ENCODE peak calls at places on chromosomes 2 and 18, in six cellular contexts. One of them, this sample, is unnamed.

GRCh38 chr2:28606986-28607441 is 111.2 kb downstream of the PLB1 start:
- DNase-seq in Panc1: no peak
- DNase-seq in HL-60: no peak
- DNase-seq in brain microvascular endothelial cell: no peak
- DNase-seq in thoracic aorta: no peak
- DNase-seq in HCT116: no peak
- DNase-seq in this sample: no peak

GRCh38 chr2:233414273-233414654 is 60.0 kb downstream of the DGKD start:
- DNase-seq in Panc1: no peak
- DNase-seq in HL-60: no peak
- DNase-seq in brain microvascular endothelial cell: no peak
- DNase-seq in thoracic aorta: no peak
- DNase-seq in HCT116: peak
- DNase-seq in this sample: no peak

GRCh38 chr2:38605298-38605830 is 2.6 kb upstream of the HNRNPLL start:
- DNase-seq in Panc1: no peak
- DNase-seq in HL-60: no peak
- DNase-seq in brain microvascular endothelial cell: no peak
- DNase-seq in thoracic aorta: no peak
- DNase-seq in HCT116: no peak
- DNase-seq in this sample: no peak

GRCh38 chr2:203394519-203395227 is 66.5 kb downstream of the ABI2 start:
- DNase-seq in Panc1: no peak
- DNase-seq in HL-60: no peak
- DNase-seq in brain microvascular endothelial cell: no peak
- DNase-seq in thoracic aorta: no peak
- DNase-seq in HCT116: no peak
- DNase-seq in this sample: no peak

GRCh38 chr2:73993376-73993775 is 8.7 kb downstream of the TET3 start:
- DNase-seq in Panc1: no peak
- DNase-seq in HL-60: no peak
- DNase-seq in brain microvascular endothelial cell: no peak
- DNase-seq in thoracic aorta: no peak
- DNase-seq in HCT116: no peak
- DNase-seq in this sample: no peak

GRCh38 chr18:73118121-73118816 is 250.5 kb upstream of the NETO1 start:
- DNase-seq in Panc1: no peak
- DNase-seq in HL-60: no peak
- DNase-seq in brain microvascular endothelial cell: no peak
- DNase-seq in thoracic aorta: no peak
- DNase-seq in HCT116: no peak
- DNase-seq in this sample: peak

GRCh38 chr2:216414772-216415319 is 2.6 kb downstream of the SMARCAL1 start:
- DNase-seq in Panc1: no peak
- DNase-seq in HL-60: no peak
- DNase-seq in brain microvascular endothelial cell: no peak
- DNase-seq in thoracic aorta: no peak
- DNase-seq in HCT116: no peak
- DNase-seq in this sample: no peak

GRCh38 chr18:46174317-46175039 is 70.3 kb downstream of the HAUS1 start:
- DNase-seq in Panc1: no peak
- DNase-seq in HL-60: no peak
- DNase-seq in brain microvascular endothelial cell: peak
- DNase-seq in thoracic aorta: no peak
- DNase-seq in HCT116: no peak
- DNase-seq in this sample: peak

GRCh38 chr2:112674229-112674628 is 28.5 kb downstream of the SLC20A1 start:
- DNase-seq in Panc1: no peak
- DNase-seq in HL-60: peak
- DNase-seq in brain microvascular endothelial cell: no peak
- DNase-seq in thoracic aorta: peak
- DNase-seq in HCT116: no peak
- DNase-seq in this sample: no peak

GRCh38 chr18:64019922-64020756 is 50.3 kb downstream of the SERPINB8 start:
- DNase-seq in Panc1: no peak
- DNase-seq in HL-60: no peak
- DNase-seq in brain microvascular endothelial cell: no peak
- DNase-seq in thoracic aorta: no peak
- DNase-seq in HCT116: no peak
- DNase-seq in this sample: no peak

GRCh38 chr18:8890957-8891464 is 185.7 kb downstream of the MTCL1 start:
- DNase-seq in Panc1: peak
- DNase-seq in HL-60: no peak
- DNase-seq in brain microvascular endothelial cell: peak
- DNase-seq in thoracic aorta: no peak
- DNase-seq in HCT116: peak
- DNase-seq in this sample: peak

GRCh38 chr2:67036446-67036845 is 360.7 kb upstream of the ETAA1 start:
- DNase-seq in Panc1: no peak
- DNase-seq in HL-60: no peak
- DNase-seq in brain microvascular endothelial cell: no peak
- DNase-seq in thoracic aorta: no peak
- DNase-seq in HCT116: no peak
- DNase-seq in this sample: peak

GRCh38 chr18:13612111-13612997 is 114.0 kb downstream of the FAM210A start:
- DNase-seq in Panc1: no peak
- DNase-seq in HL-60: peak
- DNase-seq in brain microvascular endothelial cell: no peak
- DNase-seq in thoracic aorta: no peak
- DNase-seq in HCT116: no peak
- DNase-seq in this sample: no peak

GRCh38 chr2:153519260-153519875 is 40.8 kb upstream of the RPRM start:
- DNase-seq in Panc1: no peak
- DNase-seq in HL-60: no peak
- DNase-seq in brain microvascular endothelial cell: peak
- DNase-seq in thoracic aorta: no peak
- DNase-seq in HCT116: peak
- DNase-seq in this sample: peak

GRCh38 chr2:186347472-186347871 is 138.6 kb upstream of the ZC3H15 start:
- DNase-seq in Panc1: no peak
- DNase-seq in HL-60: no peak
- DNase-seq in brain microvascular endothelial cell: peak
- DNase-seq in thoracic aorta: no peak
- DNase-seq in HCT116: no peak
- DNase-seq in this sample: no peak

GRCh38 chr2:239177325-239177724 is 223.5 kb downstream of the HDAC4 start:
- DNase-seq in Panc1: no peak
- DNase-seq in HL-60: no peak
- DNase-seq in brain microvascular endothelial cell: no peak
- DNase-seq in thoracic aorta: no peak
- DNase-seq in HCT116: no peak
- DNase-seq in this sample: no peak

GRCh38 chr2:198127627-198128026 is 323.2 kb downstream of the PLCL1 start:
- DNase-seq in Panc1: peak
- DNase-seq in HL-60: peak
- DNase-seq in brain microvascular endothelial cell: peak
- DNase-seq in thoracic aorta: no peak
- DNase-seq in HCT116: peak
- DNase-seq in this sample: peak

GRCh38 chr18:59779979-59780378 is 82.8 kb upstream of the CCBE1 start:
- DNase-seq in Panc1: no peak
- DNase-seq in HL-60: no peak
- DNase-seq in brain microvascular endothelial cell: peak
- DNase-seq in thoracic aorta: no peak
- DNase-seq in HCT116: no peak
- DNase-seq in this sample: peak

GRCh38 chr2:54617409-54617808 is 106.1 kb upstream of the EML6 start:
- DNase-seq in Panc1: no peak
- DNase-seq in HL-60: no peak
- DNase-seq in brain microvascular endothelial cell: no peak
- DNase-seq in thoracic aorta: no peak
- DNase-seq in HCT116: no peak
- DNase-seq in this sample: no peak

GRCh38 chr2:223779877-223780276 is 57.5 kb downstream of the AP1S3 start:
- DNase-seq in Panc1: no peak
- DNase-seq in HL-60: no peak
- DNase-seq in brain microvascular endothelial cell: peak
- DNase-seq in thoracic aorta: no peak
- DNase-seq in HCT116: peak
- DNase-seq in this sample: no peak

GRCh38 chr2:156147594-156148330 is 184.8 kb downstream of the NR4A2 start:
- DNase-seq in Panc1: no peak
- DNase-seq in HL-60: no peak
- DNase-seq in brain microvascular endothelial cell: no peak
- DNase-seq in thoracic aorta: no peak
- DNase-seq in HCT116: no peak
- DNase-seq in this sample: no peak

GRCh38 chr2:231378028-231378722 is 17.3 kb upstream of the B3GNT7 start:
- DNase-seq in Panc1: no peak
- DNase-seq in HL-60: no peak
- DNase-seq in brain microvascular endothelial cell: no peak
- DNase-seq in thoracic aorta: no peak
- DNase-seq in HCT116: no peak
- DNase-seq in this sample: no peak

GRCh38 chr2:205133544-205133943 is 548.8 kb upstream of the NRP2 start:
- DNase-seq in Panc1: no peak
- DNase-seq in HL-60: no peak
- DNase-seq in brain microvascular endothelial cell: no peak
- DNase-seq in thoracic aorta: no peak
- DNase-seq in HCT116: no peak
- DNase-seq in this sample: peak

DNA sequence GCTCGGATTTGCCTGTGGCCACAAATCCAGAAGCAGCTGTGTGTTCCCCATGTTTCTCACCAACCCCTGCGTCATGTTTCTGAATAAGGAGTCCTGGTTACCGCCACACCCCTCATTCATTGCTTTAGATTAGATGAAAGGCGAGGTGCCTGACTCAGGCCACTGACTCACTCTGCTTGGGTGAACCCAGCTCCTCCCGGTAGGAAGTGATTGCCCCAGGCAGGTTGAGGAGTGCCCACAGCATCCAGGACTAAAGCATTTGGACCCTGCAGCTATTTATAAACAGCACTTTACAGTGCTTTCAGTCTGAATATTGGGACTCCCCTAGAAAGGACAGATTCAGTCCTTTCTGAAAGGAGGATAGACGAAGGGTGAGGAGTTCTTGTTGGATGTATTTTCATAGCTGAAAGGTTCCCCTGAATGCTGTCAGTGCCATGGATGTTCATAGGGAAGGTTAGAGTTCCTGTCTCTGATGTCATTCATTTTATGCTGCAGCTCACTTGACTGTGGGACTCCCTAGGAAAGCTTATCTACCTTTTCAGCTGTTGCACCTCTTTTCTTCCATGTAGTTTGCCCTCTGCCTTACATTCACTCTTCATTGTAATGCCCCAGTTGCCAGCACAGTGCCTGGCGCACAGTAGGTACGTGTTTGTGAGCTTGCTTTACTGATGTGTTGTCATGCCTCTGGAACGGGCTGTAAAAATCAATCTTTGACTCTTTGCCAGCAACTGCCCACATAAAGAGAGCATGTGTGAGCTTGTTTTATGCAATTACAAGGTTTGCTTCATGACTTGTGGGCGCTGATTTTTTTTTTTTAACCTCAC is 14.9 kb downstream of the ITGA6 start:
- DNase-seq in Panc1: peak
- DNase-seq in HL-60: no peak
- DNase-seq in brain microvascular endothelial cell: peak
- DNase-seq in thoracic aorta: no peak
- DNase-seq in HCT116: peak
- DNase-seq in this sample: peak
- H3K4me3 ChIP-seq in Panc1: peak
- H3K4me3 ChIP-seq in HL-60: no peak
- H3K4me3 ChIP-seq in brain microvascular endothelial cell: no peak
- H3K4me3 ChIP-seq in thoracic aorta: no peak
- H3K4me3 ChIP-seq in HCT116: peak
- H3K4me3 ChIP-seq in this sample: no peak

GRCh38 chr2:20062615-20063545 is 11.5 kb upstream of the LAPTM4A start:
- DNase-seq in Panc1: no peak
- DNase-seq in HL-60: no peak
- DNase-seq in brain microvascular endothelial cell: peak
- DNase-seq in thoracic aorta: peak
- DNase-seq in HCT116: no peak
- DNase-seq in this sample: peak
- TF ChIP-seq CTCF in Panc1: no peak
- TF ChIP-seq CTCF in HL-60: no peak
- TF ChIP-seq CTCF in brain microvascular endothelial cell: peak
- TF ChIP-seq CTCF in thoracic aorta: peak
- TF ChIP-seq CTCF in HCT116: no peak
- TF ChIP-seq CTCF in this sample: no peak

GRCh38 chr18:58263733-58264469 is 219.9 kb downstream of the NEDD4L start:
- DNase-seq in Panc1: no peak
- DNase-seq in HL-60: no peak
- DNase-seq in brain microvascular endothelial cell: no peak
- DNase-seq in thoracic aorta: no peak
- DNase-seq in HCT116: no peak
- DNase-seq in this sample: no peak

GRCh38 chr18:58264846-58265245 is 220.8 kb downstream of the NEDD4L start:
- DNase-seq in Panc1: no peak
- DNase-seq in HL-60: no peak
- DNase-seq in brain microvascular endothelial cell: no peak
- DNase-seq in thoracic aorta: no peak
- DNase-seq in HCT116: no peak
- DNase-seq in this sample: no peak

GRCh38 chr18:58266291-58266690 is 222.3 kb downstream of the NEDD4L start:
- DNase-seq in Panc1: no peak
- DNase-seq in HL-60: no peak
- DNase-seq in brain microvascular endothelial cell: no peak
- DNase-seq in thoracic aorta: no peak
- DNase-seq in HCT116: no peak
- DNase-seq in this sample: no peak

GRCh38 chr18:58262581-58262980 is 218.6 kb downstream of the NEDD4L start:
- DNase-seq in Panc1: no peak
- DNase-seq in HL-60: no peak
- DNase-seq in brain microvascular endothelial cell: no peak
- DNase-seq in thoracic aorta: no peak
- DNase-seq in HCT116: no peak
- DNase-seq in this sample: no peak

DNA sequence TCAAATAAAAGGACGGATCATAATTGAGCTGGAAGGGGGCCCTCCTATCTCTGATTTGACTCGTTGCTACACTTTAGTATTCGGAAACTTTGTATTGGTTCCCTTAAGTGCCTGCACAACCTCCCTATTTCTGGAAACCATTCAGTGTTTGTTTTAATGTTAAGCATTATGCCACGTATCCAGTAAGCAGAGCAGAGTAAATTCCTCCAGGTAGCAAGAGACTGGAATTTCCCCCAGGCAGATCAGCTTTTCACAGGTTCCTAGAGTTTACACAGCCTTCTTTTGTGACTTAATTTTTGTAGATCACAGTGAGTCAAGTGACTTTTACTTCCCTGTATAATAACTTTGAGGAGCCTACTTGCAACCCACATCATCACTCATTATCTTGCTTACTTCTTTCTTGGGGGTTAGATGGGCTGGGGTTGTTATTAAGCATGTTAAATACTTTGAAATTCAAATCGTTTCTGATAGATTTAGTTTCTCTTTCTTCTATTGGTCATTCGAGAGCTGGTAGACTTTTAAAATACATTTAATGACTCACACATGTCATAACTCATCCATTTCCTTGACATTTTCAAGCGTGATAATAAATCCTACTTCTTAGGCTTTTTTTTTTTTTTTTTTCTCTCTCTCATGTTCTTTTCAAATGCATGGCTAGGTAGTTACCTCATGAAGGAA is 219.2 kb downstream of the NEDD4L start:
- DNase-seq in Panc1: peak
- DNase-seq in HL-60: no peak
- DNase-seq in brain microvascular endothelial cell: no peak
- DNase-seq in thoracic aorta: no peak
- DNase-seq in HCT116: peak
- DNase-seq in this sample: no peak
- H3K4me3 ChIP-seq in Panc1: peak
- H3K4me3 ChIP-seq in HL-60: no peak
- H3K4me3 ChIP-seq in brain microvascular endothelial cell: no peak
- H3K4me3 ChIP-seq in thoracic aorta: no peak
- H3K4me3 ChIP-seq in HCT116: peak
- H3K4me3 ChIP-seq in this sample: no peak

GRCh38 chr2:178796079-178796677 is 11.0 kb downstream of the TTN start:
- DNase-seq in Panc1: peak
- DNase-seq in HL-60: no peak
- DNase-seq in brain microvascular endothelial cell: no peak
- DNase-seq in thoracic aorta: no peak
- DNase-seq in HCT116: peak
- DNase-seq in this sample: peak
- TF ChIP-seq CTCF in Panc1: peak
- TF ChIP-seq CTCF in HL-60: no peak
- TF ChIP-seq CTCF in brain microvascular endothelial cell: peak
- TF ChIP-seq CTCF in thoracic aorta: peak
- TF ChIP-seq CTCF in HCT116: peak
- TF ChIP-seq CTCF in this sample: peak